ENCODE peak calls at places on chromosome 4, in four cellular contexts. C, A, Y and S are unnamed samples.

GRCh38 chr4:124044867-124045266 is 648.3 kb downstream of the SPRY1 start:
- DNase-seq in A (no peak), C (no peak), Y (no peak), S (no peak)

GRCh38 chr4:121370729-121371325 is 10.0 kb downstream of the QRFPR start:
- DNase-seq in A (peak; percentile 59), Y (peak; percentile 30), C (peak; percentile 86), S (peak; percentile 3)

GRCh38 chr4:98861100-98861499 is 67.8 kb downstream of the EIF4E start:
- DNase-seq in Y (no peak), A (no peak), C (no peak), S (no peak)

GRCh38 chr4:1722551-1723071 is 1.3 kb downstream of the TACC3 start:
- DNase-seq in C (no peak), Y (no peak), A (no peak), S (no peak)

GRCh38 chr4:73593631-73594241 is 26.5 kb downstream of the RASSF6 start:
- DNase-seq in C (peak; percentile 21), A (peak; percentile 65), Y (peak; percentile 39), S (no peak)

GRCh38 chr4:175035907-175036306 is 117.7 kb downstream of the ADAM29 start:
- DNase-seq in A (peak; percentile 84), Y (no peak), C (no peak), S (no peak)

GRCh38 chr4:83535945-83536648 is at the start of gene GPAT3:
- DNase-seq in Y (peak; percentile 33), A (peak; percentile 80), C (peak; percentile 62), S (no peak)

GRCh38 chr4:130023088-130023487 is 927.1 kb downstream of the C4orf33 start:
- DNase-seq in C (no peak), Y (no peak), A (no peak), S (no peak)

GRCh38 chr4:19735012-19735411 is 516.7 kb upstream of the SLIT2 start:
- DNase-seq in A (no peak), C (no peak), Y (no peak), S (no peak)

GRCh38 chr4:113825272-113825671 is 63.7 kb upstream of the CAMK2D start:
- DNase-seq in A (no peak), C (no peak), Y (no peak), S (no peak)

GRCh38 chr4:16439003-16439402 is 212.7 kb upstream of the TAPT1 start:
- DNase-seq in A (peak; percentile 9), Y (peak; percentile 11), C (no peak), S (no peak)

GRCh38 chr4:156581693-156582092 is 389.9 kb downstream of the PDGFC start:
- DNase-seq in A (peak; percentile 23), Y (no peak), C (no peak), S (no peak)

GRCh38 chr4:146654976-146655761 is 16.5 kb downstream of the POU4F2 start:
- DNase-seq in A (no peak), Y (no peak), C (no peak), S (peak; percentile 72)

GRCh38 chr4:34365891-34366290 is 1878.4 kb downstream of the ARAP2 start:
- DNase-seq in A (no peak), C (no peak), Y (no peak), S (no peak)

GRCh38 chr4:34723606-34724005 is 1520.7 kb downstream of the ARAP2 start:
- DNase-seq in A (peak; percentile 4), Y (no peak), C (no peak), S (no peak)

GRCh38 chr4:48483006-48483776 is at the start of gene SLC10A4:
- DNase-seq in C (no peak), A (peak; percentile 12), Y (no peak), S (peak; percentile 96)

GRCh38 chr4:16227462-16227868 is 1.2 kb upstream of the TAPT1 start:
- DNase-seq in Y (no peak), C (peak; percentile 26), A (peak; percentile 37), S (no peak)

GRCh38 chr4:183936047-183936446 is 30.9 kb downstream of the STOX2 start:
- DNase-seq in C (no peak), A (no peak), Y (no peak), S (no peak)

GRCh38 chr4:83876047-83876446 is 340.1 kb downstream of the GPAT3 start:
- DNase-seq in A (peak; percentile 54), C (no peak), Y (no peak), S (no peak)

GRCh38 chr4:23382880-23383279 is 507.0 kb downstream of the PPARGC1A start:
- DNase-seq in A (peak; percentile 27), Y (no peak), C (no peak), S (no peak)

GRCh38 chr4:182711211-182711610 is 206.0 kb downstream of the DCTD start:
- DNase-seq in A (no peak), C (no peak), Y (peak; percentile 27), S (no peak)

GRCh38 chr4:111128327-111128726 is 505.4 kb upstream of the PITX2 start:
- DNase-seq in Y (no peak), C (no peak), A (no peak), S (no peak)

GRCh38 chr4:120544838-120545237 is 377.7 kb downstream of the PRDM5 start:
- DNase-seq in A (no peak), Y (no peak), C (no peak), S (no peak)

GRCh38 chr4:3046149-3046548 is 28.2 kb downstream of the HTT-AS start:
- DNase-seq in A (no peak), C (no peak), Y (no peak), S (no peak)

GRCh38 chr4:64079316-64079715 is 329.9 kb downstream of the TECRL start:
- DNase-seq in A (peak; percentile 61), C (no peak), Y (no peak), S (no peak)

GRCh38 chr4:4524364-4524763 is 17.5 kb downstream of the STX18 start:
- DNase-seq in Y (no peak), C (no peak), A (no peak), S (no peak)

GRCh38 chr4:2741626-2742025 is 14.5 kb downstream of the TNIP2 start:
- DNase-seq in C (no peak), A (peak; percentile 64), Y (peak; percentile 25), S (no peak)

GRCh38 chr4:70992354-70992753 is 1.1 kb upstream of the DCK start:
- DNase-seq in A (no peak), C (no peak), Y (no peak), S (no peak)